ENCODE peak calls at places on chromosome 10, in eight cellular contexts. E is stimulated activated CD8-positive, alpha-beta memory T cell treated with anti-CD3 and anti-CD28 coated beads, Interleukin-2, amount 100 ng/mL, for 48 hours; D is EL; A is PC-9; K is PC-3; S is GM06990; I is IMR-90; L is GM12891. U is an unnamed sample.

GRCh38 chr10:74669210-74669609 is 157.2 kb upstream of the KAT6B start:
- DNase-seq in D (no peak), A (no peak), S (no peak), L (no peak), I (no peak), K (no peak), E (no peak), U (no peak)

GRCh38 chr10:130998642-130999041 is 312.9 kb downstream of the TCERG1L start:
- DNase-seq in E (no peak), K (no peak), S (no peak), L (no peak), D (no peak), I (no peak), A (no peak), U (no peak)

GRCh38 chr10:70620020-70620289 is 17.4 kb upstream of the PRF1 start:
- DNase-seq in K (no peak), A (no peak), S (no peak), E (no peak), L (no peak), I (no peak), D (no peak), U (no peak)

GRCh38 chr10:107451047-107451446 is 286.5 kb upstream of the SORCS1 start:
- DNase-seq in D (no peak), L (no peak), A (no peak), E (no peak), S (no peak), K (no peak), I (no peak), U (no peak)

GRCh38 chr10:60206735-60207134 is 182.9 kb downstream of the ANK3 start:
- DNase-seq in L (no peak), K (peak; percentile 74), I (peak; percentile 6), S (no peak), E (no peak), A (no peak), D (no peak), U (no peak)

GRCh38 chr10:110137142-110137545 is 70.3 kb upstream of the MXI1 start:
- DNase-seq in S (peak; percentile 38), L (no peak), D (peak; percentile 63), E (no peak), I (peak; percentile 78), K (peak; percentile 72), A (peak; percentile 57), U (no peak)

GRCh38 chr10:26172126-26172525 is 44.4 kb upstream of the GAD2 start:
- DNase-seq in L (no peak), A (no peak), I (no peak), S (no peak), K (no peak), E (no peak), D (no peak), U (no peak)

GRCh38 chr10:60353519-60354258 is 36.0 kb downstream of the ANK3 start:
- DNase-seq in E (no peak), I (peak; percentile 29), S (peak; percentile 4), A (no peak), L (no peak), D (no peak), K (no peak), U (no peak)

GRCh38 chr10:49612513-49613159 is 1.2 kb upstream of the CHAT start:
- DNase-seq in K (peak; percentile 47), A (no peak), D (no peak), I (no peak), S (no peak), E (no peak), L (no peak), U (no peak)

GRCh38 chr10:58531084-58531695 is 18.5 kb downstream of the BICC1 start:
- DNase-seq in K (peak; percentile 97), D (peak; percentile 77), S (peak; percentile 12), E (peak; percentile 26), L (no peak), A (peak; percentile 52), I (peak; percentile 76), U (no peak)

GRCh38 chr10:69383485-69384089 is 33.1 kb downstream of the TACR2 start:
- DNase-seq in E (no peak), I (peak; percentile 84), K (no peak), A (no peak), D (peak; percentile 81), S (no peak), L (no peak), U (no peak)

GRCh38 chr10:119360181-119360921 is 153.0 kb downstream of the GRK5 start:
- DNase-seq in D (no peak), A (no peak), I (no peak), L (no peak), E (no peak), K (no peak), S (peak; percentile 31), U (no peak)

GRCh38 chr10:4824791-4825310 is 1.2 kb upstream of the AKR1E2 start:
- DNase-seq in S (no peak), L (no peak), K (no peak), E (no peak), A (no peak), D (no peak), I (no peak), U (no peak)

GRCh38 chr10:62597226-62597625 is 207.3 kb upstream of the ADO start:
- DNase-seq in K (peak; percentile 92), D (peak; percentile 83), S (no peak), L (no peak), E (no peak), A (no peak), I (peak; percentile 41), U (no peak)

GRCh38 chr10:85618841-85619240 is 747.8 kb downstream of the GRID1 start:
- DNase-seq in L (no peak), I (no peak), A (no peak), D (no peak), K (no peak), E (no peak), S (no peak), U (no peak)

GRCh38 chr10:6313107-6313895 is 110.6 kb downstream of the PFKFB3 start:
- DNase-seq in A (no peak), S (no peak), E (no peak), I (peak; percentile 20), D (no peak), K (no peak), L (no peak), U (no peak)

GRCh38 chr10:84537447-84537931 is 209.1 kb downstream of the CCSER2 start:
- DNase-seq in E (no peak), I (peak; percentile 59), K (peak; percentile 75), S (peak; percentile 25), L (peak; percentile 48), A (peak; percentile 66), D (peak; percentile 67), U (peak; percentile 44)

GRCh38 chr10:127046975-127047877 is 142.0 kb downstream of the DOCK1 start:
- DNase-seq in E (no peak), L (no peak), S (no peak), K (no peak), I (peak; percentile 34), A (no peak), D (peak; percentile 37), U (no peak)

GRCh38 chr10:89759531-89759930 is 58.1 kb downstream of the KIF20B start:
- DNase-seq in E (no peak), I (no peak), D (no peak), A (no peak), K (no peak), L (no peak), S (no peak), U (no peak)

GRCh38 chr10:81915517-81915916 is 40.5 kb downstream of the NRG3 start:
- DNase-seq in I (no peak), K (no peak), D (no peak), A (no peak), E (no peak), L (no peak), S (no peak), U (no peak)

GRCh38 chr10:12719365-12719764 is 282.1 kb downstream of the CCDC3 start:
- DNase-seq in L (no peak), A (peak; percentile 44), E (peak; percentile 20), K (peak; percentile 55), S (no peak), D (peak; percentile 37), I (peak; percentile 39), U (no peak)

GRCh38 chr10:10533417-10533816 is 484.3 kb upstream of the CELF2 start:
- DNase-seq in L (no peak), K (no peak), S (no peak), E (no peak), D (peak; percentile 45), A (no peak), I (peak; percentile 49), U (no peak)

GRCh38 chr10:114821293-114821914 is at the start of gene FHIP2A:
- DNase-seq in D (peak; percentile 83), L (peak; percentile 76), S (peak; percentile 88), E (peak; percentile 73), A (no peak), K (peak; percentile 76), I (peak; percentile 66), U (peak; percentile 79)

U was measured in GM12892.